ENCODE peak calls at places on chromosomes 12 and 14, in ten cellular contexts. H, Y, R, V, C, P, X, M, N and I are unnamed samples.

GRCh38 chr12:62466596-62467411 is at the start of gene MON2:
- DNase-seq in H (peak), P (peak), M (peak), R (peak), V (peak), C (peak), N (peak), Y (peak), X (peak), I (peak)

GRCh38 chr14:27730204-27730603 is 1036.4 kb upstream of the FOXG1 start:
- DNase-seq in X (no peak), N (no peak), V (no peak), C (no peak), Y (no peak), H (no peak), R (no peak), M (no peak), P (no peak), I (no peak)

GRCh38 chr12:52699960-52700359 is 3.4 kb downstream of the KRT77 start:
- DNase-seq in N (no peak), P (no peak), X (no peak), C (no peak), M (no peak), R (no peak), Y (no peak), V (no peak), H (no peak), I (no peak)

GRCh38 chr14:81519200-81519998 is 14.3 kb downstream of the SEL1L start:
- DNase-seq in X (peak), C (no peak), R (no peak), M (peak), Y (no peak), N (no peak), H (no peak), P (no peak), V (no peak), I (no peak)

GRCh38 chr14:36555998-36556743 is 26.2 kb downstream of the NKX2-8 start:
- DNase-seq in Y (no peak), P (no peak), H (no peak), V (no peak), C (no peak), M (no peak), N (no peak), R (no peak), X (no peak), I (no peak)

GRCh38 chr14:66709292-66709691 is 201.3 kb downstream of the GPHN start:
- DNase-seq in P (peak), C (no peak), R (peak), N (no peak), X (peak), H (no peak), V (no peak), Y (no peak), M (no peak), I (peak)

GRCh38 chr12:6647083-6647604 is at the start of gene ACRBP:
- DNase-seq in N (peak), V (peak), Y (no peak), X (peak), C (peak), M (peak), P (peak), H (peak), R (peak), I (peak)

GRCh38 chr12:99771659-99772058 is 124.1 kb downstream of the GARIN6 start:
- DNase-seq in N (no peak), M (no peak), Y (no peak), X (no peak), H (no peak), P (no peak), V (no peak), R (no peak), C (no peak), I (no peak)

GRCh38 chr12:11886339-11886738 is 184.4 kb upstream of the BCL2L14 start:
- DNase-seq in H (no peak), V (no peak), N (no peak), M (no peak), C (no peak), R (peak), P (no peak), Y (no peak), X (no peak), I (no peak)

GRCh38 chr12:128008341-128008740 is 258.6 kb upstream of the TMEM132C start:
- DNase-seq in R (no peak), C (no peak), M (no peak), N (no peak), Y (no peak), X (peak), P (peak), V (peak), H (no peak), I (peak)

GRCh38 chr14:90087433-90087832 is 25.6 kb downstream of the KCNK13 start:
- DNase-seq in Y (no peak), V (no peak), N (no peak), C (no peak), R (peak), M (no peak), X (peak), H (no peak), P (peak), I (no peak)

GRCh38 chr12:779745-780734 is 27.7 kb downstream of the WNK1 start:
- DNase-seq in X (peak), C (no peak), V (peak), Y (no peak), H (no peak), M (no peak), N (no peak), R (peak), P (peak), I (peak)

GRCh38 chr12:27822076-27822712 is 42.2 kb upstream of the MANSC4 start:
- DNase-seq in N (no peak), V (no peak), Y (peak), P (peak), H (peak), R (peak), X (peak), C (no peak), M (no peak), I (peak)